ENCODE peak calls at places on chromosomes 3 and 15, in nine cellular contexts. U is cardiac fibroblast, L is GM13976, A is pancreas, T is choroid plexus epithelial cell, S is lower leg skin, N is MCF 10A, D is heart right ventricle, R is neural crest cell. Y is an unnamed sample.

GRCh38 chr15:85405467-85405866 is 25.1 kb downstream of the AKAP13 start:
- DNase-seq in U (no peak), L (no peak), A (no peak), T (no peak), S (no peak), N (no peak), D (no peak), R (no peak), Y (no peak)

GRCh38 chr3:102225407-102226132 is 209.2 kb upstream of the ZPLD1 start:
- DNase-seq in U (peak; percentile 89), L (peak; percentile 29), A (peak; percentile 7), T (peak; percentile 92), S (no peak), N (peak; percentile 68), D (no peak), R (no peak), Y (no peak)

GRCh38 chr3:8324727-8325126 is 176.9 kb upstream of the LMCD1 start:
- DNase-seq in U (peak; percentile 64), L (peak; percentile 40), A (no peak), T (peak; percentile 79), S (no peak), N (peak; percentile 32), D (peak; percentile 16), R (peak; percentile 30), Y (no peak)

GRCh38 chr15:47184405-47185221 is 532.7 kb upstream of the SEMA6D start:
- DNase-seq in U (peak; percentile 7), L (peak; percentile 25), A (no peak), T (peak; percentile 23), S (no peak), N (no peak), D (no peak), R (peak; percentile 32), Y (no peak)

GRCh38 chr3:156676467-156677119 is 2.2 kb downstream of the TIPARP start:
- DNase-seq in U (peak; percentile 62), L (no peak), A (no peak), T (peak; percentile 37), S (no peak), N (peak; percentile 67), D (no peak), R (no peak), Y (no peak)

GRCh38 chr15:63836579-63836978 is 2.8 kb upstream of the HERC1 start:
- DNase-seq in U (peak; percentile 64), L (no peak), A (no peak), T (no peak), S (no peak), N (no peak), D (no peak), R (no peak), Y (no peak)

GRCh38 chr3:43288366-43288765 is 2.0 kb downstream of the SNRK start:
- DNase-seq in U (peak; percentile 50), L (peak; percentile 51), A (no peak), T (peak; percentile 69), S (no peak), N (peak; percentile 10), D (no peak), R (no peak), Y (no peak)

GRCh38 chr3:187739125-187739560 is 6.1 kb downstream of the BCL6 start:
- DNase-seq in U (no peak), L (peak; percentile 38), A (peak; percentile 38), T (no peak), S (peak; percentile 93), N (no peak), D (no peak), R (no peak), Y (no peak)

GRCh38 chr3:124976378-124976777 is 41.8 kb upstream of the MUC13 start:
- DNase-seq in U (no peak), L (no peak), A (no peak), T (no peak), S (no peak), N (peak; percentile 18), D (no peak), R (no peak), Y (no peak)

GRCh38 chr15:33766329-33766728 is 202.0 kb upstream of the CHRM5 start:
- DNase-seq in U (no peak), L (no peak), A (no peak), T (peak; percentile 40), S (no peak), N (peak; percentile 5), D (no peak), R (no peak), Y (no peak)
- TF ChIP-seq CTCF in U (no peak), L (no peak), A (no peak), T (peak; percentile 45), S (no peak), N (no peak), D (no peak), R (no peak), Y (no peak)

GRCh38 chr3:191768421-191768820 is 307.5 kb downstream of the PYDC2 start:
- DNase-seq in U (no peak), L (no peak), A (no peak), T (no peak), S (no peak), N (no peak), D (no peak), R (no peak), Y (no peak)
- TF ChIP-seq CTCF in U (no peak), L (no peak), A (no peak), T (no peak), S (no peak), N (no peak), D (no peak), R (no peak), Y (no peak)

DNA sequence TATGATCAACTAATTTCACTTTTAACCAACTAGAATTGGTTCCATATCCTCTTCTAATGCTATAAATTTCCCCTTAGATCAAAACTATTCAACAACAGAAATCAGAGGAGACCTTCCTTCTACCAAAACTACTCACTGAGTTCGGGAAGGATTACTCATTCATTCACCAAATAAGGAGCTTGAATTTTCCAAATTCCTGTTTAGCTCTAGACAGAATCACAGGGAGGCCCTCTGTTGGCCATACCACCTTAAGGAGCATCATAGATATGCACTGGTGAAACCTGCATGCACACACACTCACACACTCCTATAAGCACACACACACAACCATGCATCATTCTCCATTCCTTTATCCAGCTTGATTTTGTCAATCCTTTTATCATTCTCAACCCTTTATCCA is 49.0 kb downstream of the SUCLG2 start:
- DNase-seq in U (peak; percentile 77), L (no peak), A (no peak), T (peak; percentile 87), S (no peak), N (peak; percentile 65), D (no peak), R (no peak), Y (no peak)
- TF ChIP-seq CTCF in U (peak; percentile 54), L (no peak), A (no peak), T (peak; percentile 67), S (no peak), N (peak; percentile 15), D (no peak), R (no peak), Y (no peak)

GRCh38 chr15:75410196-75410595 is 41.3 kb downstream of the SIN3A start:
- DNase-seq in U (no peak), L (no peak), A (no peak), T (no peak), S (no peak), N (no peak), D (no peak), R (no peak), Y (no peak)

GRCh38 chr15:75403892-75404291 is 35.5 kb upstream of the MAN2C1 start:
- DNase-seq in U (no peak), L (no peak), A (no peak), T (no peak), S (no peak), N (no peak), D (no peak), R (no peak), Y (no peak)

DNA sequence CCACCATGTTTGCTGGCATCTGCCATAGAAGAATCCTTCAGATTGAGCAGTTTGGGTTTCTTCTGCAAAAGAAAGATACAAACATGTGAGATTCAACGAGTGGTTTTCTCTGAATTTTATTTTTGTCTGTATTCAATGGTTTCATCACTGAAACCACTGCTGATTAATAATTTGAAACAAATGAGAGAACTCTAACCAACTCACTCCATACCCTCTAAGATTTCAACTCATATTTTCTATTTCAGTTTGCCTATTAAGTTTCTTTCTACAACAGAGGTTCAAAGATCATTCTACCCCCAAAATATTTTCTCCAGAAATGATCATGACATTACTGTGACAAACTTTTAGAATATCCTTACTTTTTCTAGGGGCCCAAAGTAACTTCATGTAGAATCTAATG is 38.7 kb upstream of the MAN2C1 start:
- DNase-seq in U (no peak), L (no peak), A (no peak), T (no peak), S (no peak), N (no peak), D (no peak), R (no peak), Y (no peak)
- TF ChIP-seq CTCF in U (no peak), L (no peak), A (no peak), T (no peak), S (no peak), N (no peak), D (no peak), R (no peak), Y (no peak)

DNA sequence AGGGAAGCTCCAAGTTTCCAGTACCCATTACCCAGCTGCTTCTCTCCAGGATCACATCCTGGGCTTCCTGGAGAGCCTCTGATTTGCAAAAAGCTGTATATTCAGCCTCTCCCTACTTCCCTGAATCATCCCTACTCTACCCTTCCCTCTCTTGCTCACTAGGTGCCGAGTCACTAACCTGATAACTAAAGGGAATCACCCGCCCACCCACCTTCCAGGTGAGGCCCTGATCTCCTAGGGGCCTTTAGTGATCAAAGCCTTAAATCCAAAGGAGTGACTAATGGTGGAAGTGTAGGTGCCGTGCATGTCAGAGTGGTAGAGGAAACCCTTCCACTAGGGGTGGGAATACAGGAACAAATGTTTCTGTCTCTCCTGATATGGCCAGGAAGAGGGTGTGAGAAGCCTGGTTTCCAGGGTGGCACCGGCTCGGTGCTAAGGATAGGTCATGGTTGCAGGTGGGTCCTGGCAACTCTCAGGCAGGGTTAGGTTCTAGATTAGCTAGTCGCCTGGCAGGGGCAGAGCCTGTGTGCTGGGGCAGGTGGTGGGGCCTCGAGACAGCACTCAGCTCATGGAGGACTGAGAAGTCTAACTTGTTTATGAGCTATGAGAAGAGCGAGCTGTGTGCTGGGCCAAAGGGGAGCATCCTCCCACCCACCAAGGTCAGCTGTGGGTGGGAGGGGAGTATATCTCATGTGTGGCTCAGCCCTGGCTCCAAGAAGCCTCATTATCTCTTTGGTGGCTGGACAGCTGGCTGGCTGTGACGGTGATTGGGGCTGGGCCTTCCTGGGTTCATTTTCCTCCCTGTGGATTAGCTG is 10.1 kb downstream of the SEMA7A start:
- DNase-seq in U (no peak), L (peak; percentile 58), A (no peak), T (no peak), S (no peak), N (no peak), D (no peak), R (no peak), Y (no peak)
- TF ChIP-seq CTCF in U (no peak), L (no peak), A (no peak), T (no peak), S (no peak), N (no peak), D (no peak), R (no peak), Y (no peak)